ENCODE peak calls at places on chromosomes 7 and 10, in five cellular contexts. T is A549; A is adrenal gland; V is CD8-positive, alpha-beta memory T cell; D is PC-9. Z is an unnamed sample.

GRCh38 chr7:117682681-117683385 is 190.4 kb downstream of the CTTNBP2 start:
- DNase-seq in V (no peak), A (no peak), D (peak; percentile 16), T (peak; percentile 32), Z (peak; percentile 36)

GRCh38 chr10:29839826-29840515 is 205.2 kb upstream of the SVIL start:
- DNase-seq in T (no peak), D (no peak), V (no peak), A (no peak), Z (peak; percentile 95)

GRCh38 chr7:26187380-26188290 is 12.9 kb downstream of the HNRNPA2B1 start:
- DNase-seq in V (peak; percentile 22), D (no peak), T (no peak), A (no peak), Z (no peak)

GRCh38 chr7:157250605-157251228 is 86.1 kb upstream of the DNAJB6 start:
- DNase-seq in T (peak; percentile 38), V (peak; percentile 39), A (peak; percentile 78), D (peak; percentile 47), Z (no peak)

GRCh38 chr10:89263091-89263490 is 11.5 kb upstream of the LIPA start:
- DNase-seq in A (no peak), D (no peak), V (no peak), T (no peak), Z (no peak)

GRCh38 chr10:78879621-78880020 is 189.1 kb upstream of the ZMIZ1 start:
- DNase-seq in D (no peak), V (no peak), T (no peak), A (no peak), Z (no peak)

GRCh38 chr10:96339956-96340904 is 18.6 kb downstream of the OPALIN start:
- DNase-seq in A (peak; percentile 65), V (peak; percentile 52), D (peak; percentile 44), T (peak; percentile 36), Z (peak; percentile 16)

GRCh38 chr10:112689327-112689726 is 242.3 kb downstream of the VTI1A start:
- DNase-seq in D (peak; percentile 14), V (no peak), T (peak; percentile 42), A (peak; percentile 54), Z (no peak)

GRCh38 chr10:119306514-119306951 is 99.2 kb downstream of the GRK5 start:
- DNase-seq in D (peak; percentile 40), T (peak; percentile 85), V (peak; percentile 75), A (no peak), Z (no peak)

GRCh38 chr7:95205821-95206220 is 118.5 kb downstream of the PON1 start:
- DNase-seq in A (no peak), D (no peak), T (no peak), V (no peak), Z (no peak)

GRCh38 chr7:78172138-78172887 is 373.7 kb downstream of the PHTF2 start:
- DNase-seq in T (no peak), A (no peak), V (no peak), D (no peak), Z (no peak)

GRCh38 chr10:29982997-29983648 is 76.3 kb downstream of the JCAD start:
- DNase-seq in T (no peak), A (no peak), D (no peak), V (no peak), Z (no peak)

GRCh38 chr10:80855348-80855971 is 317.8 kb downstream of the SH2D4B start:
- DNase-seq in A (no peak), D (no peak), V (no peak), T (no peak), Z (no peak)

GRCh38 chr10:43264324-43264986 is 2.4 kb downstream of the RASGEF1A start:
- DNase-seq in T (no peak), V (no peak), D (no peak), A (no peak), Z (no peak)

GRCh38 chr7:132400667-132401142 is 175.6 kb downstream of the PLXNA4 start:
- DNase-seq in T (no peak), D (no peak), A (no peak), V (no peak), Z (no peak)

GRCh38 chr10:51422311-51423120 is 276.9 kb downstream of the CSTF2T start:
- DNase-seq in A (peak; percentile 88), D (peak; percentile 26), V (no peak), T (peak; percentile 13), Z (no peak)

GRCh38 chr10:33298110-33298509 is 36.4 kb downstream of the NRP1 start:
- DNase-seq in V (no peak), D (no peak), A (no peak), T (no peak), Z (no peak)
- H3K27ac ChIP-seq in V (no peak overlapping the region), D (no peak overlapping the region), A (peak overlapping the region; percentile 54), T (no peak overlapping the region), Z (no peak overlapping the region)

DNA sequence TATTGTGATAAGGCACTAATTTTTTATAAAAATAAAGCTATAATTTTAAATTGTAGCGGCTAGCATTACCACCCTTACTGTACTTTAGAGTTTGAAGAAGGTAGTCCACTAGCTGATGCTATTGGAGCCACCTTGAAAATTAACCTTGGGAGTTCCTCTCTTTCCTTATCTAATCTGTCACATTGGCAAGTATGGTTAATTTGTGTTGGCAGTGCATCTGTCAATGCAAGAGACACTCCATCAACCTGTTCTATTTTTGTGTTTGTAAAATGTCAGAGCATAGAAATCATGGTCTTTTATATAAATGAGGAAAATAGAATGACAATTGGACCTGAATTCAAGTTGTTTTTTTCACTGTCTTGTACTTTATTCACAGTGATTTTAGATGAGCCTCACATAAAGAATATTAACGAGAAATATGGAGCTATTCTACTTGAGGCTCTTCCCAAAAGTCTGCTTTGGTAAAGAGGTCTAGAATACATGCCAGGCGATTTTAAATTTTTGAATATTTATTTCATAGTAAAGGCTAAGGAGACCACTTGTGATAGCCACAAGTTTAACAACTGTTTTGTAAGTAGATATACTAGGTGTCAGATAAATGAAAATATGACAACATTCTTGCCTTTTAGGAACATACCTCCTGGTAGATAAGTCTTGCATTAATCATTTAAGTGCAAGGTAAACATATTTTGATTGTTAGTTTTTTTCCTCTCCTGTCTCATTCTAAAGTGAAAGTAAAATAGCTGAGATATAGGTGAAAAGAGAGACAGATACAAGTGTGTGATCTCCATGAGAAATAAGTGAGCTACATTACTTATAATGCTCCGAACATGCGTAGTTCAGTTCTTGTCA is 20.8 kb downstream of the GLCCI1 start:
- DNase-seq in V (no peak), A (no peak), D (no peak), T (no peak), Z (no peak)
- H3K27ac ChIP-seq in V (no peak overlapping the region), A (no peak overlapping the region), D (peak overlapping the region; percentile 4), T (no peak overlapping the region), Z (no peak overlapping the region)

DNA sequence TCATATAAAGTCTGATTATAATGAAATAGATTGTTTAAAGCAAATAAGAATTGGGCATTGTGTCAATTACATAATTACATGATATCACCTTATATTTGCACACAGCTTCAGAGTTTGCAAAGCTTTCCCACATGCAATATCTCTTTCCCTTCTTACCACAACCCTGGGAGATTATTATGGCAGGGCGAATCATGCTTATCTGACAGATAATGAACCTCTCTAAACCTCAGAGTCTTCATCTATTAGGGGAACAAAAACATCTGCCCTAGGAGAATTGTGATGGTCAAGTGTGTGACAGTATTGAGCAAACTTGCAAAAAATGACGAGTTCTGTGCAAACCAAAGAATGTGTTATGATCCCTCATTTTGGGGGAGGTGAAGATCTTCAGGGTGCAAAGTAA is 90.0 kb downstream of the MYOF start:
- DNase-seq in D (no peak), A (no peak), T (no peak), V (no peak), Z (no peak)
- H3K27ac ChIP-seq in D (no peak overlapping the region), A (no peak overlapping the region), T (no peak overlapping the region), V (no peak overlapping the region), Z (no peak overlapping the region)

GRCh38 chr7:134695321-134695860 is 48.7 kb downstream of the BPGM start:
- DNase-seq in T (no peak), V (no peak), D (no peak), A (peak; percentile 66), Z (no peak)
- H3K27ac ChIP-seq in T (no peak overlapping the region), V (no peak overlapping the region), D (no peak overlapping the region), A (peak overlapping the region; percentile 61), Z (no peak overlapping the region)

GRCh38 chr7:81284576-81284975 is 365.7 kb upstream of the SEMA3C start:
- DNase-seq in A (no peak), T (no peak), V (no peak), D (no peak), Z (no peak)

GRCh38 chr7:81280531-81280930 is 361.7 kb upstream of the SEMA3C start:
- DNase-seq in T (no peak), V (no peak), D (no peak), A (no peak), Z (no peak)

DNA sequence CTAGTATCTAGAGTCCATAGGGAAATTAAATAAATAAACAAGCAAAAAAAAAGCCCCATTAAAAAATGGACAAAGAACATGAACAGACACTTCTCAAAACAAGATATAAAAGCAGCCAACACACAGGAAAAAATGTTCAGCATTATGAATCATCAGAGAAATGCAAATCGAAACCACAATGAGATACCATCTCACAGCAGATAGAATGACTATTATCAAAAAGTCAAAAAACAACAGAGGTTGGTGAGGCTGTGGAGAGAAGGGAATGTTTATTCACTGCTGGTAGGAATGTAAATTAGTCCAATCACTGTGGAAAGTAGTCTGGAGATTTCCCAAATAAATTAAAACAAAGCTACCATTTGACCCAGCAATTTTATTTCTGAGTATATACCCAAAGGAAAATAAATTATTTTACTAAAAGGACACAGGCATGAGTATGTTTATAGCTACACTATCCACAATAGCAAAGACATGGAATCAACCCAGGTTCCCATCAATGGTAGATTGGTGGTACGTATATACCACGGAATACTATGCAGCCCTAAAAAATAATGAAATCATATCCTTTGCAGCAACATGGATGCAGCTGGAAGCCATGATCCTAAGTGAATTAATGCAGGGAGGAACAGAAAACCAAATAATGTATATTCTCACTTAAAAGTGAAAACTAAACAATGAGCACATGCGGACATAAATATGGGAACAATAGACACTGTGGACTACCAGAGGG is 366.5 kb upstream of the SEMA3C start:
- DNase-seq in V (no peak), T (no peak), D (peak; percentile 9), A (no peak), Z (peak; percentile 65)
- H3K27ac ChIP-seq in V (no peak overlapping the region), T (no peak overlapping the region), D (peak overlapping the region; percentile 47), A (no peak overlapping the region), Z (peak overlapping the region; percentile 85)

GRCh38 chr10:58806323-58806722 is 293.7 kb downstream of the BICC1 start:
- DNase-seq in T (no peak), D (no peak), A (no peak), V (no peak), Z (no peak)
- H3K27ac ChIP-seq in T (no peak overlapping the region), D (no peak overlapping the region), A (no peak overlapping the region), V (no peak overlapping the region), Z (peak overlapping the region; percentile 89)

DNA sequence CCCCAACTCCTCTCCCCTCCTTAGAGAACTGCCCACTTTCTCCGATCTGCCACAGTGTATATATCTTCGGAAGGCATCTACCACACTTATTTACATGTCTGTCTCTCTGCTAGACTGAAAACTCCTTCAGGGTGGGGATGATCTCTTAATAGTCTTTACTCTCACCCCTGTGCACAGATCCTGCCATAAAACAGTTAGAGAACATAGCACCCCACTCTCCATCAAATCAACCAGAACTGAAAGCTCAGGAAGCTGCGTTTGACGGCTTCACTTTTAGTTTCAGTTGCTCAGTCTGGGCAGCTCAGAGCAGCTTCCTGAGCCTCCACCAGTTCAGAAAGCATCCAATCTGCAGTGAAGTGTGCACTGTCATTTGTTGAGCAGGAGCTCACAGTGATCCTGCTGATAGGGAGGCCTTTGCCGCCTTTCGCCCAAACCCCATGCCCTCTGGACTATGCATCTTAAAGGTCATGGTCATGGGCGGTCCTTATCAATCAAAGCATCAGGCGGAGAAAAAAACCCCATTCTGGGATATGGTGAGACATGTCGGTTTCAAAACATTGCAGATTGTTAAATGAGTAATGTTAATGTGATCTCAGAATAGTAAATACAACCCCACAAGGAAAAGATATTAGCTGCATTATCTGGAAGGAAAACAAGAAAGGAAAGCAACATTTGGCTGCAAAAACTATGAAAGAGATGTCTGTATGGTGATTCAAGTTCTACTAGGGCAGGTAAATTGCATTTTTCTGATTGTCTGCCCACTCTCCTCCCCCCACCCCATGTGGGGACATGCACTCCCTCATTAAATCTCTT is 167.1 kb upstream of the ADO start:
- DNase-seq in A (peak; percentile 69), D (no peak), T (no peak), V (peak; percentile 78), Z (peak; percentile 26)
- H3K27ac ChIP-seq in A (peak overlapping the region; percentile 83), D (no peak overlapping the region), T (no peak overlapping the region), V (peak overlapping the region; percentile 70), Z (peak overlapping the region; percentile 84)

Z was measured in epithelial cell of prostate.